ENCODE peak calls at places on chromosomes 1 and 21, in four cellular contexts. One of them, this sample, is unnamed.

GRCh38 chr1:86866665-86867064 is 47.3 kb downstream of the SELENOF start:
- DNase-seq in H1: no peak
- DNase-seq in H9: no peak
- DNase-seq in IMR-90: peak; percentile 87
- DNase-seq in this sample: no peak

GRCh38 chr1:67850611-67851075 is 17.4 kb upstream of the GNG12 start:
- DNase-seq in IMR-90: peak; percentile 92
- DNase-seq in H1: no peak
- DNase-seq in H9: no peak
- DNase-seq in this sample: no peak

GRCh38 chr1:182833271-182833670 is 5.9 kb upstream of the DHX9 start:
- DNase-seq in IMR-90: peak; percentile 6
- DNase-seq in H9: no peak
- DNase-seq in H1: no peak
- DNase-seq in this sample: no peak

GRCh38 chr1:51666463-51666862 is 49.6 kb downstream of the OSBPL9 start:
- DNase-seq in H9: no peak
- DNase-seq in IMR-90: peak; percentile 69
- DNase-seq in H1: no peak
- DNase-seq in this sample: no peak

GRCh38 chr1:95276429-95276828 is 42.4 kb downstream of the RWDD3 start:
- DNase-seq in H1: no peak
- DNase-seq in H9: no peak
- DNase-seq in IMR-90: no peak
- DNase-seq in this sample: no peak

GRCh38 chr1:26338670-26339069 is 15.3 kb downstream of the CRYBG2 start:
- DNase-seq in H9: no peak
- DNase-seq in IMR-90: no peak
- DNase-seq in H1: no peak
- DNase-seq in this sample: no peak

GRCh38 chr1:121516279-121516967 is 331.6 kb downstream of the SRGAP2C start:
- DNase-seq in H1: no peak
- DNase-seq in H9: no peak
- DNase-seq in IMR-90: no peak
- DNase-seq in this sample: no peak

GRCh38 chr21:36254106-36254941 is 65.7 kb upstream of the MORC3 start:
- DNase-seq in H1: no peak
- DNase-seq in H9: no peak
- DNase-seq in IMR-90: peak; percentile 37
- DNase-seq in this sample: no peak

GRCh38 chr1:43021547-43022474 is 63.1 kb upstream of the SLC2A1 start:
- DNase-seq in IMR-90: no peak
- DNase-seq in H9: no peak
- DNase-seq in H1: no peak
- DNase-seq in this sample: no peak

GRCh38 chr21:38982096-38982495 is 176.4 kb downstream of the ETS2 start:
- DNase-seq in H9: peak; percentile 78
- DNase-seq in H1: peak; percentile 54
- DNase-seq in IMR-90: no peak
- DNase-seq in this sample: peak; percentile 93

GRCh38 chr1:145892486-145893087 is 6.9 kb upstream of the ANKRD35 start:
- DNase-seq in H1: no peak
- DNase-seq in IMR-90: peak; percentile 71
- DNase-seq in H9: no peak
- DNase-seq in this sample: no peak

GRCh38 chr1:12078938-12079861 is 16.1 kb downstream of the TNFRSF8 start:
- DNase-seq in H1: no peak
- DNase-seq in IMR-90: peak; percentile 47
- DNase-seq in H9: peak; percentile 85
- DNase-seq in this sample: peak; percentile 87

GRCh38 chr1:226736001-226736907 is 2.8 kb downstream of the ITPKB start:
- DNase-seq in H9: peak; percentile 49
- DNase-seq in H1: no peak
- DNase-seq in IMR-90: no peak
- DNase-seq in this sample: peak; percentile 34

GRCh38 chr1:55213885-55214213 is 1.3 kb downstream of the USP24 start:
- DNase-seq in H1: no peak
- DNase-seq in IMR-90: no peak
- DNase-seq in H9: peak; percentile 37
- DNase-seq in this sample: no peak

GRCh38 chr1:17097787-17098186 is 21.5 kb downstream of the PADI2 start:
- DNase-seq in IMR-90: no peak
- DNase-seq in H9: no peak
- DNase-seq in H1: no peak
- DNase-seq in this sample: no peak

GRCh38 chr1:32890516-32891240 is 4.4 kb downstream of the HPCA start:
- DNase-seq in IMR-90: no peak
- DNase-seq in H9: no peak
- DNase-seq in H1: no peak
- DNase-seq in this sample: no peak

GRCh38 chr1:9101510-9102146 is 27.3 kb downstream of the GPR157 start:
- DNase-seq in IMR-90: peak; percentile 68
- DNase-seq in H9: peak; percentile 78
- DNase-seq in H1: peak; percentile 17
- DNase-seq in this sample: peak; percentile 81

GRCh38 chr1:235067396-235068154 is 61.1 kb downstream of the TOMM20 start:
- DNase-seq in H1: no peak
- DNase-seq in IMR-90: peak; percentile 99
- DNase-seq in H9: no peak
- DNase-seq in this sample: peak; percentile 76

GRCh38 chr1:79847715-79848114 is 841.2 kb upstream of the ADGRL4 start:
- DNase-seq in H9: no peak
- DNase-seq in H1: no peak
- DNase-seq in IMR-90: no peak
- DNase-seq in this sample: peak; percentile 7

GRCh38 chr1:87140831-87141540 is 187.7 kb upstream of the LMO4 start:
- DNase-seq in H9: no peak
- DNase-seq in IMR-90: peak; percentile 27
- DNase-seq in H1: no peak
- DNase-seq in this sample: no peak

GRCh38 chr21:36320421-36321324 is 676 bp downstream of the MORC3 start:
- DNase-seq in H1: no peak
- DNase-seq in H9: peak; percentile 68
- DNase-seq in IMR-90: peak; percentile 73
- DNase-seq in this sample: peak; percentile 75

GRCh38 chr1:118898702-118899101 is 89.4 kb downstream of the TBX15 start:
- DNase-seq in IMR-90: no peak
- DNase-seq in H9: no peak
- DNase-seq in H1: no peak
- DNase-seq in this sample: no peak

GRCh38 chr1:208520700-208521099 is 276.5 kb upstream of the PLXNA2 start:
- DNase-seq in H1: no peak
- DNase-seq in H9: no peak
- DNase-seq in IMR-90: no peak
- DNase-seq in this sample: no peak

GRCh38 chr1:70966018-70966638 is 81.5 kb downstream of the PTGER3 start:
- DNase-seq in H1: no peak
- DNase-seq in IMR-90: peak; percentile 0
- DNase-seq in H9: no peak
- DNase-seq in this sample: no peak

GRCh38 chr1:98177751-98178150 is 256.9 kb upstream of the DPYD start:
- DNase-seq in H9: no peak
- DNase-seq in IMR-90: peak; percentile 12
- DNase-seq in H1: no peak
- DNase-seq in this sample: no peak

GRCh38 chr1:43760745-43761343 is 53.5 kb downstream of the ST3GAL3 start:
- DNase-seq in H9: no peak
- DNase-seq in IMR-90: no peak
- DNase-seq in H1: no peak
- DNase-seq in this sample: no peak

GRCh38 chr1:181479137-181479745 is 4.1 kb upstream of the CACNA1E start:
- DNase-seq in IMR-90: peak; percentile 71
- DNase-seq in H9: peak; percentile 54
- DNase-seq in H1: no peak
- DNase-seq in this sample: peak; percentile 80

GRCh38 chr1:36467708-36468455 is 3.7 kb upstream of the MRPS15 start:
- DNase-seq in IMR-90: no peak
- DNase-seq in H1: no peak
- DNase-seq in H9: no peak
- DNase-seq in this sample: no peak
- H2BK15ac ChIP-seq in IMR-90: no peak overlapping the region
- H2BK15ac ChIP-seq in H1: no peak overlapping the region
- H2BK15ac ChIP-seq in H9: no peak overlapping the region
- H2BK15ac ChIP-seq in this sample: no peak overlapping the region

GRCh38 chr1:6099297-6099696 is 53.6 kb downstream of the KCNAB2 start:
- DNase-seq in IMR-90: no peak
- DNase-seq in H9: no peak
- DNase-seq in H1: no peak
- DNase-seq in this sample: no peak
- H2BK15ac ChIP-seq in IMR-90: no peak overlapping the region
- H2BK15ac ChIP-seq in H9: no peak overlapping the region
- H2BK15ac ChIP-seq in H1: no peak overlapping the region
- H2BK15ac ChIP-seq in this sample: no peak overlapping the region

DNA sequence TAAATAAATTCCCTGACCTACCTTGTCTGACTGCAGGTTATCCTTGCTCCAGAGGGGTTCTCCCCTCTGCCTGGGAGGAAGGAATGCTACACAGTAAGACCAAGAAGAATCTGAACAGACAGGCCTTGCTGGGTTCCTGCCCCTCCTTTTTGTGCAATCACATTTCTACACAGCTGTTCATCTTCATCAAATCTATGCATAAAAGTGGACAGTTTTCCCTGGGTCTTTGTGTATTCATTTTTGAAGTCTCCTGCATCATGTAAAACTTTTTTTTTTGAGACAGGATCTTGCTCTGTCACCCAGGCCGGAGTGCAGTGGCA is 50.6 kb downstream of the DNTTIP2 start:
- DNase-seq in IMR-90: no peak
- DNase-seq in H1: no peak
- DNase-seq in H9: no peak
- DNase-seq in this sample: no peak
- H2BK15ac ChIP-seq in IMR-90: no peak overlapping the region
- H2BK15ac ChIP-seq in H1: no peak overlapping the region
- H2BK15ac ChIP-seq in H9: no peak overlapping the region
- H2BK15ac ChIP-seq in this sample: no peak overlapping the region

GRCh38 chr1:65066379-65066765 is 81.6 kb upstream of the AK4 start:
- DNase-seq in H9: no peak
- DNase-seq in IMR-90: no peak
- DNase-seq in H1: no peak
- DNase-seq in this sample: no peak

GRCh38 chr1:65067491-65068201 is 80.4 kb upstream of the AK4 start:
- DNase-seq in IMR-90: peak; percentile 56
- DNase-seq in H9: peak; percentile 80
- DNase-seq in H1: no peak
- DNase-seq in this sample: peak; percentile 89

GRCh38 chr1:65066766-65067490 is 81.1 kb upstream of the AK4 start:
- DNase-seq in H9: peak; percentile 83
- DNase-seq in H1: no peak
- DNase-seq in IMR-90: peak; percentile 58
- DNase-seq in this sample: peak; percentile 85

GRCh38 chr1:65069186-65069585 is 78.8 kb upstream of the AK4 start:
- DNase-seq in H9: no peak
- DNase-seq in IMR-90: no peak
- DNase-seq in H1: no peak
- DNase-seq in this sample: no peak

DNA sequence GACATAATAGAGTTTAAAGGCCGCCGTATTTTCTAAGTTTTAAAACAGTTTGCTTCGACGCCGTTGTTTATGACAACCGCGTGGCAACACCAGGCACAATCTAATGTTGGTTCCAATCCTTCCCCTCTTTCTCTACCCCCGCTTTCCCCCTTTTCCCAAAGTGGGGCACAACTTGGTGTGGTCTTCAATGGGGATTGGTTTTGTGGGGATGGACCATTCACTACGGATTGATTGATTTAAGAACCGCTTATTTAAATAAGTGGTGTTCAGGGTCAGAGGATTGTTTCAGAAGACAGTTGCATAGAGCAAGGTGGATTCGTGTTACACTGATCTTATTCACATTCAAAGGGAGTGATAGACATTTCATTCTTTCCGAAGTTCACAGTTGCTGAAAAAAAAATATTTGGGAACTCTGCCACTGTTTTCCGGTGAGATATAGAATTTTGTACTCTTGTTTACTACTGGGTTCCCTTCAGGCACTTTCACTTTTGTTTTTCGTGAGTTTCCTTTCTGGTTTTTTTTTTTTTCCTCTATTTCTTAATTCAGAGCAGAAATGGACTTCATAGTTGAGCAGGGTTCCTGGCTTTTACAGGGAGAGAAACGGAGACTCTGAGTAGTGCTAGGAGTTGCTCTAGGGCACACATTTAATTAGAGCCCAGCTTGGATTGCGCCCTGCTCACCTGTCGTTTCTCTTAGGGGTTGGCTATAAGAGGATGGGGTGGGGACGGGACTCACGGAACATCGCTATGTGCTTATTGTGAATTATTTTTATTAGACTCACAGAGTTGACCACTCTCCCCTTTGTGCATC is 79.6 kb upstream of the AK4 start:
- DNase-seq in IMR-90: peak; percentile 4
- DNase-seq in H9: no peak
- DNase-seq in H1: no peak
- DNase-seq in this sample: peak; percentile 13
- H2BK15ac ChIP-seq in IMR-90: no peak overlapping the region
- H2BK15ac ChIP-seq in H9: no peak overlapping the region
- H2BK15ac ChIP-seq in H1: peak overlapping the region; percentile 36
- H2BK15ac ChIP-seq in this sample: no peak overlapping the region

GRCh38 chr1:60670313-60670712 is 412.0 kb upstream of the NFIA start:
- DNase-seq in IMR-90: no peak
- DNase-seq in H9: no peak
- DNase-seq in H1: no peak
- DNase-seq in this sample: no peak
- H2BK15ac ChIP-seq in IMR-90: no peak overlapping the region
- H2BK15ac ChIP-seq in H9: no peak overlapping the region
- H2BK15ac ChIP-seq in H1: no peak overlapping the region
- H2BK15ac ChIP-seq in this sample: no peak overlapping the region

DNA sequence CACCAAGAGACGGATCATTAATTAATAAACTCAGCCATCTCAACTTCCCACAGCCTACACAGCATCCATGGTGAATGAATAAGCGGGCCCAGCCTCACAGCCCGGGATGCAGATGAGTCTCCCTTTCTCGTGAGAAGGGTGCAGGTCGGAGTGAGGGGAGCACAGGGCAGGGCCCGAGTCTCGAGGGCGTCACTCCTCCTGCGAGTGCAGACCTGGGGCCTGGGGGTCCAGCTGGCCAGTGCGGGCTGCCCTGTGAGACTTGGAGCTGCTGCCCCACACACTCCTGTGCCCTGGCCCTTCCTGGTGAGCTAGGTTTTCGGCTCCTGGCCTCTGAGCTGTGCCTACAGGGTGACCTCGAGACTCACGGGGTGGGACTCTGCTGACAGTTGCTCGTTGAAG is 74.7 kb downstream of the AJAP1 start:
- DNase-seq in H1: no peak
- DNase-seq in IMR-90: no peak
- DNase-seq in H9: no peak
- DNase-seq in this sample: no peak
- H2BK15ac ChIP-seq in H1: no peak overlapping the region
- H2BK15ac ChIP-seq in IMR-90: no peak overlapping the region
- H2BK15ac ChIP-seq in H9: no peak overlapping the region
- H2BK15ac ChIP-seq in this sample: no peak overlapping the region

GRCh38 chr1:66248746-66249145 is 285.2 kb upstream of the SGIP1 start:
- DNase-seq in IMR-90: no peak
- DNase-seq in H1: no peak
- DNase-seq in H9: no peak
- DNase-seq in this sample: no peak
- H2BK15ac ChIP-seq in IMR-90: no peak overlapping the region
- H2BK15ac ChIP-seq in H1: no peak overlapping the region
- H2BK15ac ChIP-seq in H9: no peak overlapping the region
- H2BK15ac ChIP-seq in this sample: no peak overlapping the region

GRCh38 chr1:1344672-1345361 is 4.4 kb downstream of the DVL1 start:
- DNase-seq in H9: no peak
- DNase-seq in H1: no peak
- DNase-seq in IMR-90: peak; percentile 69
- DNase-seq in this sample: no peak
- H2BK15ac ChIP-seq in H9: no peak overlapping the region
- H2BK15ac ChIP-seq in H1: no peak overlapping the region
- H2BK15ac ChIP-seq in IMR-90: no peak overlapping the region
- H2BK15ac ChIP-seq in this sample: no peak overlapping the region